ENCODE peak calls at places on chromosomes 5 and 9, in seven cellular contexts. K is A549, E is BJ, T is foreskin keratinocyte, G is fibroblast of mammary gland, X is GM10248, Z is WTC11. V is an unnamed sample.

GRCh38 chr5:172113036-172113435 is 75.0 kb downstream of the STK10 start:
- DNase-seq in X (no peak), G (no peak), Z (no peak), E (no peak), K (no peak), T (no peak), V (no peak)

GRCh38 chr5:141585594-141585993 is 33.2 kb downstream of the DIAPH1 start:
- DNase-seq in K (no peak), X (no peak), G (no peak), Z (no peak), E (no peak), T (no peak), V (no peak)

GRCh38 chr9:113649054-113649453 is 185.5 kb downstream of the RGS3 start:
- DNase-seq in K (no peak), E (no peak), T (no peak), X (no peak), G (peak), Z (no peak), V (no peak)

GRCh38 chr9:68973619-68974018 is 40.3 kb downstream of the PRKACG start:
- DNase-seq in Z (no peak), E (no peak), K (no peak), X (no peak), T (no peak), G (no peak), V (no peak)

GRCh38 chr9:70120834-70121510 is 77.3 kb downstream of the MAMDC2 start:
- DNase-seq in E (peak), X (no peak), G (peak), Z (peak), T (peak), K (no peak), V (peak)

GRCh38 chr5:135029468-135030122 is 4.4 kb downstream of the PITX1 start:
- DNase-seq in X (no peak), G (no peak), Z (no peak), T (peak), K (no peak), E (no peak), V (no peak)

GRCh38 chr5:98769256-98770157 is 4.0 kb upstream of the RGMB start:
- DNase-seq in X (peak), G (peak), Z (peak), E (no peak), T (peak), K (peak), V (peak)

GRCh38 chr9:6243746-6244145 is 28.1 kb downstream of the IL33 start:
- DNase-seq in X (peak), E (no peak), G (peak), K (no peak), T (peak), Z (no peak), V (no peak)

GRCh38 chr5:85108471-85108870 is 723.8 kb upstream of the EDIL3 start:
- DNase-seq in Z (no peak), E (no peak), T (no peak), G (no peak), K (no peak), X (no peak), V (no peak)

GRCh38 chr9:116365056-116365471 is 211.5 kb downstream of the PAPPA start:
- DNase-seq in K (no peak), Z (no peak), G (peak), X (no peak), E (no peak), T (no peak), V (peak)

GRCh38 chr5:68088302-68088701 is 127.3 kb upstream of the PIK3R1 start:
- DNase-seq in K (no peak), T (no peak), X (no peak), Z (no peak), E (no peak), G (peak), V (peak)

GRCh38 chr9:117734523-117735314 is 30.5 kb downstream of the TLR4 start:
- DNase-seq in Z (no peak), X (no peak), K (no peak), E (peak), T (peak), G (peak), V (no peak)

GRCh38 chr9:98101868-98102273 is 17.2 kb downstream of the TRIM14 start:
- DNase-seq in E (no peak), K (no peak), T (no peak), X (peak), G (no peak), Z (no peak), V (no peak)

GRCh38 chr9:115000217-115000639 is 69.8 kb upstream of the TNFSF8 start:
- DNase-seq in X (no peak), Z (no peak), T (no peak), G (peak), K (no peak), E (no peak), V (no peak)

GRCh38 chr9:127168756-127169506 is 46.5 kb upstream of the ANGPTL2 start:
- DNase-seq in X (no peak), E (no peak), K (no peak), G (no peak), T (no peak), Z (no peak), V (no peak)

GRCh38 chr5:56480305-56481146 is 247.4 kb upstream of the ANKRD55 start:
- DNase-seq in X (peak), E (no peak), T (no peak), Z (peak), G (peak), K (no peak), V (no peak)

GRCh38 chr9:106954562-106954961 is 91.6 kb downstream of the ZNF462 start:
- DNase-seq in E (no peak), G (no peak), T (peak), Z (no peak), X (no peak), K (no peak), V (no peak)

GRCh38 chr5:80755634-80756033 is 100.9 kb upstream of the DHFR start:
- DNase-seq in X (peak), E (no peak), Z (no peak), K (no peak), G (no peak), T (no peak), V (no peak)

GRCh38 chr5:159605585-159605984 is 275.3 kb upstream of the IL12B start:
- DNase-seq in T (no peak), E (no peak), X (no peak), G (no peak), K (no peak), Z (no peak), V (no peak)

GRCh38 chr5:119267958-119268386 is 87.8 kb upstream of the TNFAIP8 start:
- DNase-seq in X (peak), T (peak), G (peak), Z (peak), E (peak), K (peak), V (peak)

GRCh38 chr9:135693265-135693664 is 6.0 kb downstream of the SOHLH1 start:
- DNase-seq in K (no peak), E (no peak), Z (no peak), T (no peak), X (no peak), G (no peak), V (no peak)

GRCh38 chr9:68920921-68921320 is 93.0 kb downstream of the PRKACG start:
- DNase-seq in G (no peak), E (no peak), K (no peak), T (no peak), Z (no peak), X (no peak), V (no peak)

GRCh38 chr5:159764283-159764927 is 151.9 kb upstream of the ADRA1B start:
- DNase-seq in G (peak), E (peak), X (no peak), T (peak), Z (no peak), K (no peak), V (peak)

GRCh38 chr9:87662808-87663528 is 63.0 kb upstream of the CTSL start:
- DNase-seq in E (peak), T (peak), Z (peak), K (peak), G (peak), X (peak), V (no peak)

GRCh38 chr5:82669720-82670119 is 391.6 kb upstream of the RPS23 start:
- DNase-seq in Z (no peak), G (no peak), X (no peak), K (no peak), T (no peak), E (no peak), V (no peak)

GRCh38 chr5:172171118-172171775 is 16.8 kb downstream of the STK10 start:
- DNase-seq in K (no peak), G (no peak), Z (no peak), T (no peak), E (no peak), X (no peak), V (no peak)

GRCh38 chr5:33010851-33011250 is 299.7 kb downstream of the NPR3 start:
- DNase-seq in T (no peak), X (no peak), K (no peak), E (no peak), Z (no peak), G (peak), V (no peak)

GRCh38 chr5:149257875-149258705 is 13.6 kb upstream of the AFAP1L1 start:
- DNase-seq in K (no peak), E (no peak), X (no peak), Z (no peak), T (no peak), G (peak), V (no peak)

GRCh38 chr9:106704056-106704625 is 158.8 kb upstream of the ZNF462 start:
- DNase-seq in G (peak), K (no peak), E (no peak), T (no peak), Z (no peak), X (no peak), V (no peak)

DNA sequence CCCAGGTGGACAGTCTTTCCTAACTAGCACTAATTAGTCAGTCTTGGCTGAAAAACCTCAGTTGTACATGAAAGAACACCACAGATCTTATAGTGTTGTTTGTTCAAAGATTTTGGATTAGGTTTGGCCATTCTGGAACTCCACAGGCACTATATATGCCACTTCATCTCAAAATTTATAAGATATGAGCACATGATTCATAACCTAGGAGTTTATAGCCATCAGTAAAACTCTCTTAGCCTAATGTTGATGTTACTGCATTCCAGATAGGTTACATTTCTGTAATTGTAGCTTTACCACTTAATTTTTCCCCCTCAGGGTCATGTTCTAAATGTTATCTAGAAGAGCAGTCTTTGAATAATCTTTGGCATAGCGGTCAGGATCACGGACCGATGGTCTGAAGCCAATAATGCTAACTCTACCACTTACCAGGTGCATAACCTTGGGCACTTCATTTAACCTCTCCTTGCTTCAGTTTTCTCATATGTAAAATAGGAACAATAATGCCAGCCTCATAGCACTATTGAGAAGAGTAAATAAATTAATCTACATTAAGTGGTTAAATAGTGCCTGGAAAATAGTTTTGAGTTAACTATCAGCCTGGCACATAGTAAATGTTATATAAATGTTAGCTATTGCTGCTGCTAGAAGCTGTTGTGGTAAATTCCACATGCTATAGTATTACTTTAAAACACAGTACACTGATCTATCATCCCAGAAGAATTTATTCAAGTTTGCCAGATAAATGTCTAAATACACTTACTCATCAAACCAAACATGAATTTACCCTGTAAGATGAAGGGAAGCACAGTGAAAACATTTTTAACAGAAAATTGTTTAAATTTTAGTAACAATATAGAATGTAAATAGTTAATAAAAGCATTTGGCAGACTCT is 743.9 kb downstream of the NR2F1-AS1 start:
- DNase-seq in E (peak), X (no peak), Z (no peak), G (peak), T (peak), K (no peak), V (peak)
- TF ChIP-seq CTCF in E (no peak), X (no peak), Z (no peak), G (no peak), T (no peak), K (no peak), V (no peak)

GRCh38 chr5:165232187-165232586 is 1726.8 kb downstream of the MAT2B start:
- DNase-seq in G (no peak), X (no peak), K (no peak), T (no peak), Z (no peak), E (no peak), V (no peak)

GRCh38 chr5:165228184-165228583 is 1722.8 kb downstream of the MAT2B start:
- DNase-seq in X (no peak), Z (no peak), G (no peak), E (no peak), T (no peak), K (no peak), V (no peak)

GRCh38 chr5:165224366-165224765 is 1718.9 kb downstream of the MAT2B start:
- DNase-seq in Z (no peak), E (no peak), G (no peak), X (no peak), K (no peak), T (no peak), V (no peak)

GRCh38 chr5:165232629-165233028 is 1727.2 kb downstream of the MAT2B start:
- DNase-seq in E (no peak), X (no peak), K (no peak), G (no peak), Z (no peak), T (no peak), V (no peak)

DNA sequence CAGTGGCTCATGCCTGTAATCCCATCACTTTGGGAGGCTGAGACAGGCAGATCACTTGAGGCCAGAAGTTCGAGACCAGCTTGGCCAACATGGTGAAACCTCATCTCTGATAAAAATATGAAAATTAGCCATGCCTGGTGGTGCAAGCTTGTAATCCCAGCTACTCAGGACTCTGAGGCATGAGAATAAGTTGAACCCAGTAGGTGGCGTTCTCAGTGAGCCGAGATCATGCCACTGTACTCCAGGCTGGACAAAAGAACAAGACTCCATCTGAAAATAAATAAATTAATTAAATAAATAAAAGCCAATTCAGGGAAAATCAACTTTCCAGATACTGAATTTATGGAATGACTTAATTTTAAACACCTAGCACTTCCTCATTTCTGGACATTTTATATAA is 1722.1 kb downstream of the MAT2B start:
- DNase-seq in Z (no peak), G (peak), X (no peak), E (no peak), T (peak), K (no peak), V (no peak)
- TF ChIP-seq CTCF in Z (no peak), G (peak), X (no peak), E (no peak), T (no peak), K (no peak), V (no peak)

GRCh38 chr9:19522558-19522957 is 113.7 kb downstream of the ACER2 start:
- DNase-seq in G (no peak), T (peak), Z (no peak), X (no peak), K (no peak), E (no peak), V (no peak)

GRCh38 chr9:19516348-19516747 is 107.5 kb downstream of the ACER2 start:
- DNase-seq in Z (no peak), T (no peak), K (no peak), X (no peak), E (no peak), G (no peak), V (no peak)

GRCh38 chr9:19517202-19517942 is 108.6 kb downstream of the ACER2 start:
- DNase-seq in Z (peak), T (no peak), K (no peak), G (no peak), X (peak), E (no peak), V (no peak)

DNA sequence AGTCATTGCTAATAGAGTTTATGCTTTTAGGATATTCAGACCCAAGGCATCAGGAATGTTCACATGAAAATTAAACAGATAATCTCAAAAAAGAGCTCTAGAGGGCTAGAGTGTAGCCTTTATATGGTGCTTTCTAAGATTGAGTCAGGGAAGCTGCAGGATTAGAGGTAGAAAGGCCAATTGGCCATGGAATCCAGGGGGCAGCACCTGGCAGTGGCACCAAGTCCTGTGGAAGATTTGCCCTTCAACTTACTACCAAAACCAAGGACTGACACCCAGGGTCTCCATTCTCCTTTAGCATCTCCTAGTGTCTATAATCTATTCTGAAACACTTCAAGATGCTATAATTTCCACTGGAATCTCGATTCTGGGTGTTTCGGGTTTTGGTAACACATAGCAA is 112.4 kb downstream of the ACER2 start:
- DNase-seq in E (no peak), G (no peak), T (no peak), K (no peak), X (no peak), Z (no peak), V (no peak)
- TF ChIP-seq CTCF in E (no peak), G (no peak), T (no peak), K (no peak), X (no peak), Z (no peak), V (no peak)

GRCh38 chr9:33263131-33263935 is 1.2 kb downstream of the BAG1 start:
- DNase-seq in X (no peak), G (peak), Z (no peak), E (no peak), K (no peak), T (peak), V (no peak)

GRCh38 chr9:33265211-33265885 is 499 bp downstream of the CHMP5 start:
- DNase-seq in X (no peak), G (no peak), K (no peak), E (no peak), T (no peak), Z (no peak), V (no peak)

GRCh38 chr9:33267368-33267767 is 2.5 kb downstream of the CHMP5 start:
- DNase-seq in Z (no peak), X (no peak), K (no peak), G (no peak), T (no peak), E (no peak), V (no peak)

GRCh38 chr9:33263936-33264472 is 504 bp downstream of the BAG1 start:
- DNase-seq in X (peak), K (peak), E (no peak), G (peak), Z (no peak), T (no peak), V (no peak)

DNA sequence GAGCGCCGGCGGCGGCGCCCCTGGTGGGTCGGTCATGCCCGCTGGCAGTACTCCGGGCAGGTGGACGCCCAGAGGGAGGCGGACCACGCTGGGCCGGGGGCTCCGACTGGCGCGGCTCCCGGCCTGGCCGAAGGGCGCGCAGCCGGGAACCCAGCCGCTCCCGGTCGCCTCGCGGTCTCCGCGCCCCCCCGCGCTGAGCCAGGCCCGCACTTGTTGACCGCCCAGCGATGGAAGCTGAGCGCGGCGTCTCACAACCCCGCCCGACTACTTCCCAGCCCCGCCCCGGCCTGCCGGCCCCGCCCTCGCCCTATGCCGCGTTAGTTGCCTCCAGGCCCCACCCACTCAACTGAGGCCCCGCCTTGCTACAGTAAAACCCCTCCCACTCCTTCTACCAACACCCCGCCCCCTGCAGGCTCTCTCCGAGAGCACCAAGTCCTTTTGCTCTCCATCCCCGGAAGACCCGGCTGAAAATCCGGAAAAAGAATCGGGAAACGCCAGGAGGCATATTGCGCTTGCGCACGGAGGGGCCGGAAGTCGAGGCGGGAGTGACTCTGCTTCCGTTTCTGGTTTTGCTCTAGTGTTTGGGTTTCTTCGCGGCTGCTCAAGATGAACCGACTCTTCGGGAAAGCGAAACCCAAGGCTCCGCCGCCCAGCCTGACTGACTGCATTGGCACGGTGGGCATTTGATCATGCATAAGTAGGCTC is at the start of the genes BAG1 and CHMP5:
- DNase-seq in T (peak), G (peak), X (peak), K (peak), Z (peak), E (peak), V (peak)
- TF ChIP-seq CTCF in T (peak), G (peak), X (no peak), K (no peak), Z (no peak), E (peak), V (peak)

GRCh38 chr5:53350408-53350807 is 130.0 kb upstream of the FST start:
- DNase-seq in X (no peak), G (no peak), E (no peak), K (no peak), Z (no peak), T (no peak), V (no peak)

GRCh38 chr5:53355316-53355715 is 125.1 kb upstream of the FST start:
- DNase-seq in X (no peak), E (no peak), G (peak), T (no peak), Z (no peak), K (no peak), V (no peak)

GRCh38 chr5:53355930-53356329 is 124.5 kb upstream of the FST start:
- DNase-seq in Z (no peak), G (no peak), K (no peak), T (no peak), E (no peak), X (no peak), V (no peak)

GRCh38 chr5:53350991-53351770 is 129.2 kb upstream of the FST start:
- DNase-seq in G (no peak), E (no peak), X (no peak), K (no peak), Z (no peak), T (no peak), V (no peak)
- TF ChIP-seq CTCF in G (no peak), E (no peak), X (no peak), K (no peak), Z (no peak), T (peak), V (no peak)

GRCh38 chr5:120394259-120394658 is 69.8 kb upstream of the PRR16 start:
- DNase-seq in T (no peak), X (no peak), E (no peak), G (no peak), K (no peak), Z (no peak), V (no peak)
- TF ChIP-seq CTCF in T (peak), X (no peak), E (no peak), G (peak), K (no peak), Z (no peak), V (peak)

V was measured in AG04450.